ENCODE peak calls at places on chromosomes 16 and 17, in eight cellular contexts. A, W, V, X, N, O, J and E are unnamed samples.
A peak's percentile ranks its signal among the peaks of the same experiment; 100 is the strongest.

GRCh38 chr16:1296688-1297412 is 12.6 kb upstream of the UBE2I start:
- DNase-seq in O (peak; percentile 81), X (no peak), V (no peak), N (no peak), J (no peak), A (no peak), W (peak; percentile 19), E (peak; percentile 63)

GRCh38 chr16:23485257-23485614 is 25.1 kb downstream of the GGA2 start:
- DNase-seq in J (no peak), O (no peak), X (no peak), A (no peak), W (no peak), N (no peak), V (no peak), E (no peak)

GRCh38 chr17:55717898-55718735 is 4.5 kb downstream of the TMEM100 start:
- DNase-seq in X (peak; percentile 81), J (peak; percentile 95), O (peak; percentile 68), N (peak; percentile 95), W (peak; percentile 71), V (no peak), A (no peak), E (no peak)

GRCh38 chr16:2027024-2028010 is 615 bp downstream of the NHERF2 start:
- DNase-seq in W (no peak), N (no peak), J (no peak), O (peak; percentile 59), X (no peak), A (no peak), V (no peak), E (peak; percentile 72)

GRCh38 chr16:21994856-21995465 is 6.0 kb downstream of the PDZD9 start:
- DNase-seq in X (no peak), J (no peak), N (no peak), A (no peak), V (no peak), W (peak; percentile 15), O (no peak), E (no peak)

GRCh38 chr16:19991614-19992013 is 82.1 kb downstream of the GPR139 start:
- DNase-seq in N (no peak), X (no peak), A (no peak), J (no peak), O (no peak), W (no peak), V (no peak), E (no peak)

GRCh38 chr16:660132-660458 is 7.8 kb upstream of the RHOT2 start:
- DNase-seq in A (no peak), O (no peak), V (no peak), N (no peak), X (no peak), J (no peak), W (no peak), E (no peak)

GRCh38 chr17:7856081-7856791 is 1.1 kb downstream of the NAA38 start:
- DNase-seq in X (no peak), O (no peak), A (no peak), N (peak; percentile 90), J (peak; percentile 35), W (peak; percentile 84), V (no peak), E (no peak)

GRCh38 chr17:76273435-76273921 is 8.3 kb downstream of the UBALD2 start:
- DNase-seq in X (no peak), W (no peak), J (no peak), O (no peak), V (no peak), N (peak; percentile 87), A (no peak), E (no peak)

GRCh38 chr16:88772871-88773811 is 11.9 kb downstream of the PIEZO1 start:
- DNase-seq in N (no peak), A (no peak), O (peak; percentile 95), W (no peak), J (no peak), X (no peak), V (no peak), E (peak; percentile 86)

GRCh38 chr16:49876716-49877129 is 20.8 kb upstream of the ZNF423 start:
- DNase-seq in X (peak; percentile 68), A (peak; percentile 90), W (peak; percentile 65), J (no peak), N (peak; percentile 94), V (no peak), O (no peak), E (peak; percentile 72)

GRCh38 chr16:74817851-74818250 is 43.2 kb upstream of the FA2H start:
- DNase-seq in N (no peak), X (no peak), V (no peak), O (no peak), J (no peak), A (no peak), W (no peak), E (no peak)

GRCh38 chr17:81924557-81925532 is 2.7 kb downstream of the MAFG start:
- DNase-seq in O (no peak), W (peak; percentile 56), A (no peak), N (no peak), X (no peak), J (no peak), V (no peak), E (no peak)

GRCh38 chr17:81927145-81927652 is 336 bp downstream of the MAFG start:
- DNase-seq in W (no peak), V (no peak), N (no peak), J (no peak), A (peak; percentile 52), X (no peak), O (no peak), E (peak; percentile 49)

GRCh38 chr17:81925860-81926450 is 1.6 kb downstream of the MAFG start:
- DNase-seq in O (no peak), A (no peak), J (no peak), V (no peak), X (no peak), N (no peak), W (no peak), E (no peak)

GRCh38 chr17:81927653-81928496 is at the start of gene MAFG:
- DNase-seq in J (peak; percentile 94), X (peak; percentile 94), A (peak; percentile 99), N (peak; percentile 98), W (peak; percentile 94), V (peak; percentile 48), O (peak; percentile 90), E (peak; percentile 92)

DNA sequence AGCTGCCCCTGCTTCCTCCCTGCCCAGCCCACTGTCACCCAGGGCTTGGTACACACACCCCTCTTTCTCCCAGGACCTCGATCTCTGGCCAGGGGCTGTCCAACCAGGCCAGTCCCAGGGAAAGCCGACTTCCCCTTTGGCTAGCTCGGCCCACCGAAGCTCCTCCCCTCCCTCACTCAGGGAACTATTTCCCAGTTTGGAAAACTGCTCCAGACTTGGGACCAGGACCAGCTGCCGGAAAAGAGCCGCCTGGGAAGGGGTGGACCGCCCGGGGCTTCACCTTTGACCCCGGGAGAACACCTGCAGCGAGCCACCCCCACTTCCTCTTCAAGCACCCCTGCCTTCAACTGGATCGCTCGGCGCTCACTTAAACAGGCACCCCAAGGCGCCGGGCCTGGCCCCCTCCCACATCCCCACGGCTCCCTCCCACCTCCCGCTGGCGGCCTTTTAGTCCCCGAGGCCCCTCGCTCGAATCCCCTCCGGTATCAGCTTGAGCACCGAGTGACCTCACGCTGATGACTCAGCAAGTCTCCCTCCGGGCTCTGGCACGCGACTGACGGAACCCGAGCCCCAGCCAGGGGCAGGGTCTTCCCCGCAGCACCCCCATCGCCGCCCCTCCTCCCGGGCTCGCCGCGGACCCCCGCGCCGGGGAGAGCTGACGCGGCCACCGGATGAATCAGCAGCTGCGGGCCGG is 937 bp downstream of the MAFG start:
- DNase-seq in N (peak; percentile 95), O (peak; percentile 79), A (peak; percentile 68), J (peak; percentile 58), V (no peak), W (peak; percentile 97), X (peak; percentile 89), E (peak; percentile 93)
- TF ChIP-seq POLR2A in N (no peak), O (peak; percentile 71), A (no peak), J (no peak), V (peak; percentile 62), W (no peak), X (no peak), E (peak; percentile 21)

GRCh38 chr16:89921699-89922476 is 1.3 kb upstream of the TUBB3 start:
- DNase-seq in W (peak; percentile 97), A (no peak), V (no peak), X (peak; percentile 58), N (peak; percentile 93), O (peak; percentile 94), J (no peak), E (peak; percentile 97)
- TF ChIP-seq POLR2A in W (no peak), A (no peak), V (no peak), X (no peak), N (no peak), O (peak; percentile 89), J (peak; percentile 15), E (peak; percentile 90)

DNA sequence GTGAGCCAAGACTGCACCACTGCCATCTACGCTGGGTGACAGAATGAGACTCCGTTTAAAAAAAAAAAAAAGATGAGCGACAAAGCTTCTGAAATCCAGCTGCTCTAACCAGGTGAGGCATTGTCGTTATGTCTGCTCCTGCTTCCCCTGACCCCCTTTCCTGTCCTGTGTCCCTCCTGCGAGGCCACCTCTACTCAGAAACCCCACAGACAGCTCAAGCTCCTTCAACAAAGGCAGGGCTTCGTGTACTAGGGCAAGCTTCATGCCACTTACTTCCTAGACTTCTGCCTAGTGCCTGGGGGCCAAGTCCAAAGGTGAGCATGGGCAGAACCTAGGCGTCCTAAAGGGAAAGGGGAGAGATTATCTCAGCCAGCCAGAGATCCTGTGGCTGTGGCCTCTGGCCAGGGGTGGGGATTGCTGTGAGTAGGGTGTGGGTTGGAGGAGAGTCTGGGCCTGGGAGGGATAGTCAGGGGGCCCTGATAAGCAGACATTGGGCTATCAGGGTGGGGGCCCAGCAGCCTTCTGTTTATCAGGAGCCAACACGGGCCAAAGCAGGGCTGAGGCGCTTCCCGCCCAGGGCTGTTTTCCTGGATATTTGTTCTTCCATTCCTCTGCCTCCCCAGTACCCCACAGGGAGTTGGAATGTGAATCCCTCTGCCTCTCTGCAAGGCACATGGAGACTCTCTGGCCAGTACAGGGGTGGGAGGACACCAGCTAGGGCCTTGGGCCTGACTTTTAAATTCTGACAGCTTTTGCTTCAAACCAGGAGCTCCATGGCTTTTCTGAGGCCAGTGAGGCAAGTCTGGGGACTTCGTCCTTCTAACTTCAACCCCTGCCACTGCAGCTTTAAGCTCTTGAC is 10.4 kb downstream of the ERAL1 start:
- DNase-seq in O (no peak), A (no peak), X (peak; percentile 51), W (peak; percentile 1), V (no peak), N (no peak), J (no peak), E (no peak)
- TF ChIP-seq POLR2A in O (no peak), A (no peak), X (no peak), W (no peak), V (no peak), N (no peak), J (no peak), E (no peak)

GRCh38 chr17:410674-411401 is 58.2 kb upstream of the RPH3AL start:
- DNase-seq in O (peak; percentile 12), X (no peak), V (no peak), W (peak; percentile 64), A (no peak), J (no peak), N (no peak), E (no peak)

GRCh38 chr17:412211-413015 is 59.8 kb upstream of the RPH3AL start:
- DNase-seq in N (no peak), J (peak; percentile 62), V (no peak), O (peak; percentile 64), W (peak; percentile 70), A (no peak), X (peak; percentile 51), E (peak; percentile 41)

GRCh38 chr17:409308-409847 is 56.8 kb upstream of the RPH3AL start:
- DNase-seq in A (no peak), O (no peak), N (no peak), W (no peak), X (no peak), V (no peak), J (no peak), E (no peak)

GRCh38 chr17:411416-412120 is 59.0 kb upstream of the RPH3AL start:
- DNase-seq in J (no peak), V (no peak), O (no peak), W (no peak), X (no peak), N (no peak), A (no peak), E (no peak)

GRCh38 chr17:409848-410673 is 57.5 kb upstream of the RPH3AL start:
- DNase-seq in A (peak; percentile 88), W (peak; percentile 91), O (peak; percentile 98), X (peak; percentile 100), J (peak; percentile 99), V (peak; percentile 100), N (peak; percentile 100), E (peak; percentile 95)
- TF ChIP-seq POLR2A in A (peak; percentile 57), W (peak; percentile 51), O (peak; percentile 60), X (no peak), J (no peak), V (peak; percentile 90), N (no peak), E (peak; percentile 79)